ENCODE peak calls at places on chromosomes 5 and 9, in four cellular contexts. One of them, this sample, is unnamed.

GRCh38 chr5:66171349-66172344 is 27.5 kb downstream of the SREK1 start:
- DNase-seq in BE2C: peak
- DNase-seq in endothelial cell: peak
- DNase-seq in GM03348: peak
- DNase-seq in this sample: peak

GRCh38 chr5:1203311-1203967 is 2.0 kb downstream of the SLC6A19 start:
- DNase-seq in BE2C: no peak
- DNase-seq in endothelial cell: no peak
- DNase-seq in GM03348: no peak
- DNase-seq in this sample: no peak

GRCh38 chr9:134784612-134785305 is 95.9 kb upstream of the FCN2 start:
- DNase-seq in BE2C: no peak
- DNase-seq in endothelial cell: no peak
- DNase-seq in GM03348: no peak
- DNase-seq in this sample: no peak

GRCh38 chr5:96703384-96703910 is 41.3 kb downstream of the CAST start:
- DNase-seq in BE2C: no peak
- DNase-seq in GM03348: no peak
- DNase-seq in endothelial cell: no peak
- DNase-seq in this sample: no peak

GRCh38 chr5:31095796-31096195 is 97.7 kb upstream of the CDH6 start:
- DNase-seq in BE2C: no peak
- DNase-seq in GM03348: no peak
- DNase-seq in endothelial cell: no peak
- DNase-seq in this sample: no peak

GRCh38 chr5:43078956-43079355 is 38.8 kb upstream of the ANXA2R start:
- DNase-seq in BE2C: no peak
- DNase-seq in GM03348: peak
- DNase-seq in endothelial cell: no peak
- DNase-seq in this sample: peak

GRCh38 chr5:126171916-126172315 is 251.3 kb upstream of the GRAMD2B start:
- DNase-seq in GM03348: no peak
- DNase-seq in BE2C: no peak
- DNase-seq in endothelial cell: no peak
- DNase-seq in this sample: no peak

GRCh38 chr5:123813251-123813650 is 301.3 kb downstream of the CSNK1G3 start:
- DNase-seq in endothelial cell: no peak
- DNase-seq in GM03348: no peak
- DNase-seq in BE2C: no peak
- DNase-seq in this sample: no peak

GRCh38 chr9:126397056-126397455 is 70.4 kb downstream of the MVB12B start:
- DNase-seq in GM03348: no peak
- DNase-seq in endothelial cell: no peak
- DNase-seq in BE2C: no peak
- DNase-seq in this sample: no peak

GRCh38 chr9:18605763-18606162 is 131.8 kb downstream of the ADAMTSL1 start:
- DNase-seq in GM03348: no peak
- DNase-seq in endothelial cell: no peak
- DNase-seq in BE2C: no peak
- DNase-seq in this sample: no peak

GRCh38 chr5:170722316-170722715 is 61.2 kb upstream of the GABRP start:
- DNase-seq in BE2C: no peak
- DNase-seq in endothelial cell: no peak
- DNase-seq in GM03348: no peak
- DNase-seq in this sample: no peak

GRCh38 chr9:96501981-96502833 is 52.2 kb downstream of the HABP4 start:
- DNase-seq in GM03348: no peak
- DNase-seq in BE2C: no peak
- DNase-seq in endothelial cell: no peak
- DNase-seq in this sample: no peak

GRCh38 chr9:131278421-131279111 is 2.3 kb upstream of the FAM78A start:
- DNase-seq in endothelial cell: no peak
- DNase-seq in GM03348: no peak
- DNase-seq in BE2C: no peak
- DNase-seq in this sample: no peak

GRCh38 chr9:116313638-116314037 is 160.0 kb downstream of the PAPPA start:
- DNase-seq in endothelial cell: no peak
- DNase-seq in BE2C: no peak
- DNase-seq in GM03348: no peak
- DNase-seq in this sample: no peak

GRCh38 chr9:3880851-3881250 is 355.1 kb upstream of the RFX3 start:
- DNase-seq in endothelial cell: no peak
- DNase-seq in BE2C: no peak
- DNase-seq in GM03348: peak
- DNase-seq in this sample: peak

GRCh38 chr9:134065720-134066419 is 2.0 kb downstream of the BRD3 start:
- DNase-seq in endothelial cell: no peak
- DNase-seq in GM03348: peak
- DNase-seq in BE2C: no peak
- DNase-seq in this sample: peak

GRCh38 chr9:129058965-129059795 is 21.7 kb upstream of the DOLPP1 start:
- DNase-seq in endothelial cell: no peak
- DNase-seq in BE2C: no peak
- DNase-seq in GM03348: peak
- DNase-seq in this sample: peak

GRCh38 chr5:171205375-171205774 is 103.7 kb upstream of the TLX3 start:
- DNase-seq in GM03348: no peak
- DNase-seq in endothelial cell: no peak
- DNase-seq in BE2C: peak
- DNase-seq in this sample: no peak

GRCh38 chr5:147935032-147935431 is 28.7 kb upstream of the C5orf46 start:
- DNase-seq in GM03348: peak
- DNase-seq in endothelial cell: peak
- DNase-seq in BE2C: no peak
- DNase-seq in this sample: peak

This sample was measured in A172.